ENCODE peak calls at places on chromosome 13, in nine cellular contexts. Z is fibroblast of pulmonary artery, T is C1 segment of cervical spinal cord, P is GOT3, M is activated T-helper 1 cell treated with Interleukin-2 at 50 U/mL for 16 hours, J is nephron progenitor cell, F is GM23338, S is HT-29, Q is neural crest cell. B is an unnamed sample.

GRCh38 chr13:39600766-39601165 is 2.2 kb downstream of the LHFPL6 start:
- DNase-seq in Z (peak), M (no peak), T (no peak), J (peak), F (peak), Q (peak), P (no peak), S (no peak), B (peak)

GRCh38 chr13:106683179-106683578 is 115.2 kb upstream of the ARGLU1 start:
- DNase-seq in P (no peak), F (no peak), M (no peak), J (no peak), Z (no peak), S (peak), T (no peak), Q (no peak), B (no peak)

GRCh38 chr13:110405597-110406450 is 98.7 kb downstream of the COL4A2 start:
- DNase-seq in P (no peak), S (no peak), Z (peak), Q (no peak), M (no peak), T (no peak), F (no peak), J (no peak), B (peak)

GRCh38 chr13:75175575-75175974 is 306.4 kb downstream of the TBC1D4 start:
- DNase-seq in J (no peak), T (no peak), F (no peak), S (no peak), P (no peak), Z (peak), M (no peak), Q (no peak), B (no peak)

GRCh38 chr13:87129602-87130300 is 541.4 kb upstream of the SLITRK5 start:
- DNase-seq in Q (no peak), P (no peak), S (no peak), J (no peak), F (no peak), Z (peak), M (no peak), T (no peak), B (peak)

GRCh38 chr13:72062566-72062965 is 195.6 kb upstream of the DACH1 start:
- DNase-seq in P (no peak), T (no peak), S (peak), Q (no peak), Z (peak), F (peak), J (no peak), M (no peak), B (no peak)

GRCh38 chr13:99421271-99421670 is 80.0 kb upstream of the TM9SF2 start:
- DNase-seq in S (no peak), Q (no peak), P (no peak), F (no peak), Z (no peak), M (no peak), J (no peak), T (no peak), B (no peak)

GRCh38 chr13:114062754-114063153 is 69.7 kb downstream of the RASA3 start:
- DNase-seq in S (no peak), P (no peak), Q (no peak), M (no peak), F (no peak), J (no peak), Z (no peak), T (no peak), B (no peak)